ENCODE peak calls at places on chromosomes 1 and 21, in five cellular contexts. Z, T, I, K and J are unnamed samples.

GRCh38 chr1:244065960-244066388 is 14.9 kb downstream of the ZBTB18 start:
- DNase-seq in Z (peak), T (no peak), I (no peak), K (no peak), J (no peak)

GRCh38 chr1:244431166-244431565 is 20.5 kb downstream of the ADSS2 start:
- DNase-seq in Z (no peak), T (no peak), I (no peak), K (no peak), J (no peak)

GRCh38 chr1:13829152-13829769 is 129.3 kb downstream of the PRDM2 start:
- DNase-seq in Z (no peak), T (no peak), I (no peak), K (no peak), J (no peak)

GRCh38 chr1:49358036-49358435 is 581.3 kb upstream of the BEND5 start:
- DNase-seq in Z (no peak), T (no peak), I (no peak), K (no peak), J (no peak)

GRCh38 chr1:5388622-5389021 is 603.6 kb downstream of the NPHP4 start:
- DNase-seq in Z (no peak), T (no peak), I (no peak), K (peak), J (no peak)

GRCh38 chr21:25518491-25518911 is 88.8 kb downstream of the MRPL39 start:
- DNase-seq in Z (no peak), T (no peak), I (no peak), K (no peak), J (no peak)

GRCh38 chr1:52963101-52963500 is 36.0 kb downstream of the SCP2 start:
- DNase-seq in Z (no peak), T (no peak), I (no peak), K (no peak), J (no peak)

GRCh38 chr1:15351301-15351700 is 58.4 kb upstream of the EFHD2 start:
- DNase-seq in Z (no peak), T (no peak), I (no peak), K (no peak), J (no peak)

GRCh38 chr21:25838809-25839208 is 104.0 kb downstream of the GABPA start:
- DNase-seq in Z (peak), T (no peak), I (peak), K (no peak), J (no peak)

GRCh38 chr1:199875856-199876255 is 151.7 kb upstream of the NR5A2 start:
- DNase-seq in Z (no peak), T (no peak), I (no peak), K (no peak), J (no peak)

GRCh38 chr1:221877365-221877764 is 135.5 kb upstream of the DUSP10 start:
- DNase-seq in Z (no peak), T (no peak), I (no peak), K (no peak), J (no peak)

GRCh38 chr1:58577676-58578073 is 623 bp upstream of the TACSTD2 start:
- DNase-seq in Z (no peak), T (no peak), I (no peak), K (no peak), J (no peak)

GRCh38 chr1:200330770-200331428 is 78.9 kb downstream of the ZNF281 start:
- DNase-seq in Z (no peak), T (no peak), I (no peak), K (no peak), J (no peak)